ENCODE peak calls at places on chromosomes 12 and 14, in nine cellular contexts. E is uterus, L is cardiac muscle cell, B is GM13976, R is LNCaP clone FGC, O is choroid plexus epithelial cell, T is PC-9, C is lower leg skin, G is GM20000. Q is an unnamed sample.

GRCh38 chr12:3107071-3107583 is 29.9 kb downstream of the TSPAN9 start:
- DNase-seq in E (peak), L (peak), B (no peak), R (no peak), O (peak), T (no peak), C (no peak), G (no peak), Q (no peak)

GRCh38 chr12:130083746-130084145 is 78.5 kb upstream of the FZD10 start:
- DNase-seq in E (no peak), L (no peak), B (no peak), R (no peak), O (no peak), T (no peak), C (no peak), G (no peak), Q (no peak)

GRCh38 chr12:96425321-96425720 is 25.1 kb upstream of the CDK17 start:
- DNase-seq in E (no peak), L (peak), B (peak), R (no peak), O (peak), T (no peak), C (no peak), G (peak), Q (no peak)

GRCh38 chr12:113698505-113698858 is 226.8 kb upstream of the LHX5 start:
- DNase-seq in E (no peak), L (no peak), B (no peak), R (no peak), O (no peak), T (no peak), C (no peak), G (no peak), Q (no peak)

GRCh38 chr14:79405511-79405910 is 805.8 kb downstream of the DIO2 start:
- DNase-seq in E (no peak), L (no peak), B (no peak), R (no peak), O (no peak), T (no peak), C (no peak), G (no peak), Q (no peak)

GRCh38 chr14:34824256-34824655 is 50.9 kb downstream of the BAZ1A start:
- DNase-seq in E (no peak), L (no peak), B (no peak), R (no peak), O (no peak), T (no peak), C (no peak), G (no peak), Q (no peak)

GRCh38 chr14:70707138-70708038 is 65.7 kb downstream of the TTC9 start:
- DNase-seq in E (no peak), L (peak), B (peak), R (no peak), O (peak), T (peak), C (no peak), G (peak), Q (no peak)

GRCh38 chr12:41514050-41514449 is 325.9 kb downstream of the PDZRN4 start:
- DNase-seq in E (no peak), L (no peak), B (no peak), R (peak), O (no peak), T (no peak), C (no peak), G (no peak), Q (no peak)

GRCh38 chr14:22812744-22813143 is 2.5 kb downstream of the SLC7A7 start:
- DNase-seq in E (no peak), L (no peak), B (no peak), R (no peak), O (no peak), T (no peak), C (no peak), G (no peak), Q (no peak)

GRCh38 chr14:64956697-64957412 is 14.3 kb upstream of the GPX2 start:
- DNase-seq in E (no peak), L (no peak), B (no peak), R (no peak), O (no peak), T (no peak), C (peak), G (no peak), Q (no peak)

GRCh38 chr14:102238131-102238530 is 66.8 kb downstream of the MOK start:
- DNase-seq in E (no peak), L (no peak), B (no peak), R (no peak), O (no peak), T (no peak), C (no peak), G (no peak), Q (no peak)

GRCh38 chr14:88321692-88322504 is 1.2 kb downstream of the KCNK10 start:
- DNase-seq in E (no peak), L (no peak), B (no peak), R (no peak), O (no peak), T (no peak), C (no peak), G (no peak), Q (no peak)

GRCh38 chr12:122730215-122731014 is at the start of gene HCAR1:
- DNase-seq in E (peak), L (peak), B (no peak), R (no peak), O (peak), T (peak), C (no peak), G (no peak), Q (no peak)

GRCh38 chr14:87081004-87081403 is 912.0 kb downstream of the GALC start:
- DNase-seq in E (no peak), L (no peak), B (no peak), R (no peak), O (no peak), T (no peak), C (no peak), G (no peak), Q (no peak)

GRCh38 chr12:22518067-22518719 is 26.1 kb downstream of the C2CD5 start:
- DNase-seq in E (no peak), L (peak), B (no peak), R (peak), O (peak), T (no peak), C (no peak), G (no peak), Q (no peak)

GRCh38 chr12:130920711-130921381 is 32.9 kb upstream of the ADGRD1 start:
- DNase-seq in E (peak), L (peak), B (no peak), R (no peak), O (peak), T (no peak), C (peak), G (no peak), Q (no peak)

GRCh38 chr12:121893901-121894540 is 5.4 kb downstream of the PSMD9 start:
- DNase-seq in E (no peak), L (peak), B (no peak), R (peak), O (peak), T (peak), C (no peak), G (no peak), Q (no peak)

GRCh38 chr14:74843653-74844052 is 32.3 kb downstream of the PROX2 start:
- DNase-seq in E (no peak), L (peak), B (no peak), R (no peak), O (peak), T (no peak), C (no peak), G (no peak), Q (no peak)

GRCh38 chr12:124847675-124848074 is 16.0 kb downstream of the SCARB1 start:
- DNase-seq in E (peak), L (peak), B (no peak), R (no peak), O (no peak), T (no peak), C (no peak), G (no peak), Q (no peak)

GRCh38 chr12:53476769-53477209 is 22.5 kb downstream of the MAP3K12 start:
- DNase-seq in E (no peak), L (peak), B (no peak), R (no peak), O (no peak), T (no peak), C (no peak), G (no peak), Q (no peak)
- TF ChIP-seq CTCF in E (no peak), L (peak), B (no peak), R (peak), O (peak), T (peak), C (no peak), G (no peak), Q (peak)

GRCh38 chr14:53792909-53793308 is 163.7 kb downstream of the BMP4 start:
- DNase-seq in E (no peak), L (no peak), B (no peak), R (no peak), O (no peak), T (no peak), C (no peak), G (no peak), Q (no peak)
- TF ChIP-seq CTCF in E (no peak), L (no peak), B (no peak), R (no peak), O (no peak), T (no peak), C (no peak), G (no peak), Q (no peak)

DNA sequence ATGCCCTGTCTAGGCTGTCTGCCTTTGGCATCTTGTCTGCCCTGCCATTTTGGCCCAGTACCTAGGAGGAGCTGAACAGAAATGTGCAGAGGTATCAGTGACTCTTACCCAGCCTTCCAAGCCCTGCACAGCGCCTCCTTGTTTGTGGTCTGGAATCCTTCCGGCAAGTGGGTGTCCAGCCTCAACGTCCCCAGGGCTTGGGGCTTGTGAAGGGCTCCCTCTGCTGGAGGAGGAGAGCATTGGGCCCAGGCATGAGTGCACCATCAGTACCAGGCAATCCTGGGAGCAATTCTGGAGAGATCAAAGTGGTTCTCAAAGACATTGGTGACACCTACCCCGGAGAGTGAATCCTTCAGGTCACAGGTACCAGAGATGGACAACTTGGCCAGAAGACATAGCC is 2.4 kb upstream of the TCL1B start:
- DNase-seq in E (no peak), L (no peak), B (peak), R (no peak), O (no peak), T (no peak), C (peak), G (peak), Q (no peak)
- TF ChIP-seq CTCF in E (no peak), L (peak), B (peak), R (peak), O (peak), T (peak), C (no peak), G (peak), Q (peak)

DNA sequence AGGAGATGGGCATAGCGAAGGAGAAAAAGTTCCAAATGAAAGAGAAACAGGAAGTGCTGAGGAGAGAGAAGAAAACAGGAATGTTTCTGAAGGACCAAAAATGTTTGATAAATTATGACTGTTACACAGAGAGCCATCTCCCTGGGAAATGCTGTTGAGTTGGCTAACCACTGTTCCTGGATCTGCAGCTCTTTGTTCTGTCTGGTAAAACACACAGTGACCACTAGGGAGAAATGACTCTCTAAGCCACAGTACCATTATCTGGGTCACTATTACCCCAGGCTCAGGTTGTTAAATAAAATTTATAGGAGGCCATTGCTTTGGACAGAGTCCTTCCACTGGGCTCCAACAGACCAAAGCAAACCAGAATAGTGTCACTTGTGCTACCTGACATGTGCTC is 219.3 kb downstream of the CRADD start:
- DNase-seq in E (no peak), L (peak), B (no peak), R (no peak), O (peak), T (no peak), C (no peak), G (no peak), Q (no peak)
- TF ChIP-seq CTCF in E (no peak), L (peak), B (no peak), R (no peak), O (peak), T (no peak), C (no peak), G (no peak), Q (peak)

DNA sequence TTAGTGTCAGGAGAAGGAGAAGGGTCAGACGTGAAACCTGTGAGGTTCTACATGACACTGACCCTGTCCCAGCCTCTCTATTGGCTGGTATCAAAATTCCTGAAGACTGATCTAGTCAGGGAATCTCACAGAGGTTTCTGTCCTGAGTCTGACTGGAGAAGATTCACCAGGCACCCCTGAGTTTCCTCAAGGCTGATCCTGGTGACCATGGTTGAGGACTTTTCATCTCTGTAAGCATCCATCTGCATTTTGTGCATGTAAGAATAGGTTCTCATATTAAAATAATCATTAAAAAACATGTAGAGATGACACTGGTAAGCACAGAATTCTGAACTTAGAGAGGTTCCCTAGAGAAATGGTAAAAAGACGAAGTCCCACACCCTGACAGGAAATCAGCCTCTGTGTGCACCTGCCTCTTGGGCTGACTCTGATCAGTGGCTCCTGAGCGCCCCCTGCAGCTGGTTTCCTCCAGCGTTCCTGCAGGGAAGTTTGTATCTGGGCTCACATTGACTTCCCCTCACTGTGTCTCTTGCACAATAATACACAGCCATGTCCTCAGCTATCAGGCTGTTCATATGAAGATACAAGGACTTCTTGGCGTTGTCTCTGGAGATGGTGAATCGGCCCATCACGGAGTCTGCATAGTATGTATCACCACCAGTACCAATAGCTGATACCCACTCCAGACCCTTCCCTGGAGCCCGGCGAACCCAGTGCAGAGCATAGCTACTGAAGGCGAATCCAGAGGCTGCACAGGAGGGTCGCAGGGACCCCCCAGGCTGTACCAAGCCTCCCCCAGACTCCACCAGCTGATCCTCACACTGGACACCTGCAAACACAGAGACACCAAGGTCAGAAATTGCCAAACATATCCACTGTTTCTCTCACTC is 991.9 kb downstream of the TMEM121 start:
- DNase-seq in E (peak), L (no peak), B (peak), R (no peak), O (no peak), T (no peak), C (no peak), G (peak), Q (no peak)
- TF ChIP-seq CTCF in E (no peak), L (no peak), B (peak), R (peak), O (no peak), T (peak), C (no peak), G (peak), Q (no peak)

GRCh38 chr14:58085877-58086276 is 66.1 kb downstream of the ARMH4 start:
- DNase-seq in E (no peak), L (no peak), B (no peak), R (no peak), O (no peak), T (no peak), C (no peak), G (no peak), Q (no peak)
- TF ChIP-seq CTCF in E (no peak), L (no peak), B (no peak), R (no peak), O (no peak), T (no peak), C (no peak), G (no peak), Q (no peak)

DNA sequence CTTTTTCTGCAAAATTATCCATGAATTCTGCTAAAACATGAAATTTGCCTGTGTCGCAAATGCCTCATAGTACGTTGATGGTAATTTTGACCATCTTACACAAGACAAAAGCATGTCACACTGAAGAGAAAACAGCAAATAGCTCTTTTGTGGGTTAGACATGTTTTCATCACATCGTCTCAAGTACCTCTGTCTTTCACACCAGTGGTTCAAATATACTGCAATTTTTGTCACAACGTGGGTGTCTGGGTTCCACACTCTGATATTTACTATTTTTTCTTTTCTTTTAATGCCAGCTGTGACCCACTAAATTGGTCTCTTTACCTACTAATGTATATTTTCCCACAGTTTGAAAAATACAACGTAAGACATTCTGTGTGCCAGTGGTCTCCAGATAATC is 10.4 kb downstream of the KLRB1 start:
- DNase-seq in E (no peak), L (no peak), B (no peak), R (no peak), O (no peak), T (no peak), C (no peak), G (no peak), Q (no peak)
- TF ChIP-seq CTCF in E (no peak), L (no peak), B (no peak), R (no peak), O (no peak), T (no peak), C (no peak), G (no peak), Q (no peak)

GRCh38 chr12:16359512-16360491 is 12.4 kb downstream of the MGST1 start:
- DNase-seq in E (peak), L (peak), B (no peak), R (no peak), O (peak), T (peak), C (no peak), G (no peak), Q (no peak)
- TF ChIP-seq CTCF in E (peak), L (peak), B (peak), R (peak), O (peak), T (peak), C (no peak), G (peak), Q (peak)

GRCh38 chr12:62802981-62803380 is 132.0 kb downstream of the PPM1H start:
- DNase-seq in E (no peak), L (no peak), B (no peak), R (no peak), O (peak), T (no peak), C (no peak), G (no peak), Q (no peak)
- TF ChIP-seq CTCF in E (no peak), L (no peak), B (no peak), R (peak), O (peak), T (no peak), C (no peak), G (no peak), Q (no peak)

Q was measured in type B pancreatic cell.